ENCODE peak calls at places on chromosome 13, in seven cellular contexts. O is AG04450, E is Panc1, V is thoracic aorta, P is DND-41, S is H1, H is choroid plexus epithelial cell. U is an unnamed sample.
A peak's percentile ranks its signal among the peaks of the same experiment; 100 is the strongest.

GRCh38 chr13:40220299-40220935 is 446.0 kb downstream of the FOXO1 start:
- DNase-seq in O (no peak), E (no peak), V (no peak), P (no peak), S (no peak), H (peak; percentile 96), U (no peak)

GRCh38 chr13:79401259-79402071 is 4.6 kb downstream of the RBM26 start:
- DNase-seq in O (no peak), E (no peak), V (no peak), P (no peak), S (no peak), H (no peak), U (no peak)

GRCh38 chr13:68099616-68100015 is 869.5 kb upstream of the PCDH9 start:
- DNase-seq in O (peak; percentile 13), E (peak; percentile 10), V (no peak), P (no peak), S (no peak), H (peak; percentile 88), U (no peak)

GRCh38 chr13:40159736-40160135 is 504.3 kb downstream of the COG6 start:
- DNase-seq in O (no peak), E (no peak), V (no peak), P (no peak), S (no peak), H (no peak), U (no peak)

GRCh38 chr13:94300401-94300800 is 179.1 kb downstream of the DCT start:
- DNase-seq in O (no peak), E (no peak), V (no peak), P (no peak), S (no peak), H (no peak), U (no peak)

GRCh38 chr13:109708014-109708617 is 78.3 kb downstream of the IRS2 start:
- DNase-seq in O (no peak), E (no peak), V (no peak), P (peak; percentile 35), S (no peak), H (no peak), U (no peak)

GRCh38 chr13:95842898-95843297 is 166.0 kb downstream of the DNAJC3 start:
- DNase-seq in O (no peak), E (no peak), V (no peak), P (no peak), S (no peak), H (no peak), U (no peak)

GRCh38 chr13:34357435-34358232 is 539.7 kb downstream of the RFC3 start:
- DNase-seq in O (peak; percentile 10), E (peak; percentile 18), V (no peak), P (no peak), S (no peak), H (peak; percentile 69), U (no peak)

GRCh38 chr13:27919934-27920676 is at the start of gene PDX1:
- DNase-seq in O (no peak), E (no peak), V (no peak), P (no peak), S (no peak), H (no peak), U (no peak)

GRCh38 chr13:109941221-109941620 is 154.8 kb upstream of the IRS2 start:
- DNase-seq in O (no peak), E (no peak), V (no peak), P (no peak), S (no peak), H (peak; percentile 11), U (no peak)

GRCh38 chr13:20191902-20192469 is 752 bp downstream of the GJB2 start:
- DNase-seq in O (no peak), E (no peak), V (no peak), P (no peak), S (no peak), H (peak; percentile 31), U (no peak)

GRCh38 chr13:112447761-112448603 is 71.8 kb downstream of the SPACA7 start:
- DNase-seq in O (no peak), E (no peak), V (no peak), P (no peak), S (no peak), H (no peak), U (no peak)
- H3K4me3 ChIP-seq in O (no peak overlapping the region), E (no peak overlapping the region), V (no peak overlapping the region), P (no peak overlapping the region), S (no peak overlapping the region), H (no peak overlapping the region), U (no peak overlapping the region)

DNA sequence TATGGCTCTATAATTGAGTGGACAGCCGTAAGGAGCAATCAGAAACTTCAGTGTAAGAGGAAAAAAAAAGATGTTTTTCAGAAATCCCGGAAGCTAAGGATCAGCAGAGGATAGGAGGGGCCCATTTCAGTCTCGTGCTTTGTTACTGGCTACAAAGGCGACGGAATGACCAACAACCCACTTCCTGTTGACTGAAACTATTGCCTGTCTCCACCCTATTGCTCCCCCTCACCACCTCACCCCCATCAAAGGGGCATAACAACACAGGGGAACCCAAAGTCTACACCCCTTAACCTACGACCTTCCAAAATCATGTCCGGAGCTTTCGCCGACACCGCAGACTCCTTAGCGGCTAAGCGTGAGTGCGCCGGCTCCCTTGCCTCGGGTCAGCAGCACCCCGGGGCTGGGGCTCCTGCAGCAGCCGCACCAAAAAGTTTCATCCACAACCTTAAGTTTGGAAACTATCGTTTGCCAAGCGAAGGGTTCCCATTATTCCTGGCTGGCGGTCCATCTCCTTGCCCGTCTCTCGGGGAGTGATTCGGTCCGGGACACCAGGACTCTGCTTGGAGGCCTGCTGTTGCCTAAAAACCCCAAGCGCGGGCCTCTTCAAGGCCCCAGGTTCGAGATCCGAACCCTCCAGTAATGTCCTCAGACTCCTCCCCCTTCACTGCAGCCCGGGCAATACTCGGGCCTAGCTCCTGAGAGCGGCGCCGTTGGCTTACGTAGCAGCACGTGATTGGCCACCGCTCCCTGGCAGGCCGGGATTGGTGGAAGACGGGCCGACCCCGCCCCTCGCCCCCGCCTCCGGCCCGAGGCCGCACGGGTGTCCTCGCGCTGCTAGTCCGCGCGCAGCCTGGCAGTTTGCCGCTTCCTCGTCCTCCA is at the start of gene TPP2:
- DNase-seq in O (peak; percentile 97), E (peak; percentile 65), V (peak; percentile 96), P (peak; percentile 99), S (peak; percentile 92), H (peak; percentile 100), U (peak; percentile 87)
- TF ChIP-seq CTCF in O (no peak), E (no peak), V (no peak), P (no peak), S (no peak), H (no peak), U (no peak)

GRCh38 chr13:29532821-29533220 is 62.7 kb downstream of the SLC7A1 start:
- DNase-seq in O (no peak), E (no peak), V (no peak), P (no peak), S (no peak), H (no peak), U (no peak)

GRCh38 chr13:29527916-29528315 is 67.6 kb downstream of the SLC7A1 start:
- DNase-seq in O (no peak), E (no peak), V (no peak), P (no peak), S (no peak), H (no peak), U (no peak)

GRCh38 chr13:29529755-29530154 is 65.7 kb downstream of the SLC7A1 start:
- DNase-seq in O (no peak), E (no peak), V (no peak), P (no peak), S (no peak), H (no peak), U (no peak)

GRCh38 chr13:29535663-29536655 is 59.5 kb downstream of the SLC7A1 start:
- DNase-seq in O (no peak), E (no peak), V (no peak), P (no peak), S (no peak), H (no peak), U (no peak)

GRCh38 chr13:29532136-29532535 is 63.4 kb downstream of the SLC7A1 start:
- DNase-seq in O (no peak), E (no peak), V (no peak), P (no peak), S (no peak), H (no peak), U (peak; percentile 87)
- H3K4me3 ChIP-seq in O (no peak overlapping the region), E (no peak overlapping the region), V (no peak overlapping the region), P (no peak overlapping the region), S (no peak overlapping the region), H (no peak overlapping the region), U (no peak overlapping the region)

GRCh38 chr13:99959538-99960230 is 11.9 kb downstream of the ZIC5 start:
- DNase-seq in O (no peak), E (no peak), V (no peak), P (no peak), S (no peak), H (peak; percentile 62), U (no peak)
- TF ChIP-seq CTCF in O (no peak), E (no peak), V (no peak), P (no peak), S (no peak), H (no peak), U (no peak)

U was measured in BJ.